ENCODE peak calls at places on chromosome 7, in seven cellular contexts. Q, I, S, C, J, D and P are unnamed samples.

GRCh38 chr7:27175005-27175625 is 995 bp upstream of the HOXA10 start:
- DNase-seq in S (no peak), I (no peak), C (peak), J (peak), Q (no peak), D (peak), P (no peak)

GRCh38 chr7:43260980-43261878 is 148.8 kb downstream of the HECW1 start:
- DNase-seq in I (peak), Q (peak), S (peak), D (peak), C (peak), J (peak), P (peak)

GRCh38 chr7:156778668-156779067 is 114.3 kb downstream of the LMBR1 start:
- DNase-seq in C (no peak), J (peak), D (no peak), S (no peak), Q (no peak), I (no peak), P (no peak)

GRCh38 chr7:107506683-107507339 is 37.0 kb downstream of the GPR22 start:
- DNase-seq in C (no peak), I (no peak), S (no peak), Q (peak), J (peak), D (peak), P (peak)

GRCh38 chr7:67625257-67625713 is 628.7 kb downstream of the TYW1 start:
- DNase-seq in C (peak), J (peak), S (peak), I (peak), Q (peak), D (peak), P (peak)

GRCh38 chr7:27198871-27199801 is 755 bp downstream of the HOXA13 start:
- DNase-seq in D (peak), S (peak), C (peak), J (peak), I (peak), Q (no peak), P (no peak)

GRCh38 chr7:104160375-104160774 is 47.4 kb downstream of the ORC5 start:
- DNase-seq in D (peak), C (peak), I (peak), J (peak), Q (no peak), S (no peak), P (peak)

GRCh38 chr7:3200504-3200903 is 100.5 kb upstream of the SDK1 start:
- DNase-seq in D (peak), Q (peak), I (peak), C (peak), J (peak), S (peak), P (peak)

GRCh38 chr7:142463401-142463850 is 205.6 kb upstream of the PRSS58 start:
- DNase-seq in I (no peak), J (peak), Q (no peak), S (no peak), D (no peak), C (no peak), P (no peak)
- H3K4me3 ChIP-seq in I (no peak), J (no peak), Q (no peak), S (no peak), D (no peak), C (no peak), P (no peak)

DNA sequence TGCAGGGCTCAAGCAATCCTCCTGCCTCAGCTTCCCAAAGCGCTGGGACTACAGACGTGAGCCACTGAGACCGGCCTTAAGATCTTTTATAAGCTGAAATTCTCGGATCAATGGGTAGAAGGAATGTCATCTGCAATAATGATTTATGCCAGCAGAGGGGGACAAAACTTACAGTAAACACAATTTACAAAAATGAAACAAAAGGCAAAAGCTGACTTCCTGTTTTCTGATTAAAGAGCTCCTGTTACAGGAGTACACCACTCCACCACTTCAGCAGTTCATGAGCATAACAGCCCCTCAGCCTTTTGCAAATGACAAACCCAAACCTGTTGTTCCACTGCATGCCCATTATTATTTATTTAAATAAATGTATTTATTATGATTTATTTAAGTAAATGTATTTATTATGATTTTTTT is 88.5 kb upstream of the ATP6V0A4 start:
- DNase-seq in I (peak), S (peak), D (peak), C (peak), J (peak), Q (peak), P (peak)
- TF ChIP-seq EZH2phosphoT487 in I (no peak), S (no peak), D (no peak), C (no peak), J (no peak), Q (no peak), P (no peak)

GRCh38 chr7:90738249-90738648 is 142.1 kb downstream of the CDK14 start:
- DNase-seq in C (no peak), I (no peak), Q (no peak), D (no peak), S (no peak), J (no peak), P (no peak)

GRCh38 chr7:90739731-90740130 is 143.6 kb downstream of the CDK14 start:
- DNase-seq in J (no peak), Q (no peak), C (no peak), D (no peak), I (no peak), S (no peak), P (no peak)

GRCh38 chr7:90736316-90736715 is 140.2 kb downstream of the CDK14 start:
- DNase-seq in J (no peak), I (no peak), Q (no peak), D (no peak), S (no peak), C (no peak), P (no peak)

GRCh38 chr7:90740364-90740763 is 144.2 kb downstream of the CDK14 start:
- DNase-seq in I (no peak), D (no peak), Q (no peak), J (no peak), S (no peak), C (no peak), P (no peak)

GRCh38 chr7:90736968-90737939 is 141.1 kb downstream of the CDK14 start:
- DNase-seq in J (no peak), Q (no peak), I (peak), C (no peak), D (no peak), S (no peak), P (no peak)
- H3K4me3 ChIP-seq in J (no peak), Q (no peak), I (peak), C (no peak), D (no peak), S (no peak), P (no peak)

GRCh38 chr7:24024689-24025088 is 259.3 kb upstream of the NPY start:
- DNase-seq in J (no peak), D (no peak), Q (no peak), C (no peak), S (peak), I (no peak), P (no peak)
- TF ChIP-seq EZH2phosphoT487 in J (no peak), D (no peak), Q (no peak), C (no peak), S (no peak), I (no peak), P (no peak)

GRCh38 chr7:5633161-5634106 is 148.0 kb downstream of the RNF216 start:
- DNase-seq in J (peak), S (peak), D (no peak), Q (no peak), I (no peak), C (peak), P (no peak)
- H3K4me3 ChIP-seq in J (peak), S (peak), D (no peak), Q (no peak), I (no peak), C (peak), P (no peak)